ENCODE peak calls at places on chromosomes 4 and X, in four cellular contexts. M, O, P and L are unnamed samples.

GRCh38 chrX:29431895-29432294 is 783.5 kb upstream of the MAGEB2 start:
- DNase-seq in M (no peak), O (no peak), P (peak; percentile 41), L (no peak)

GRCh38 chr4:153628796-153629315 is 55.2 kb upstream of the TLR2 start:
- DNase-seq in M (no peak), O (no peak), P (no peak), L (no peak)

GRCh38 chr4:2932561-2932950 is 30.6 kb downstream of the NOP14 start:
- DNase-seq in M (no peak), O (no peak), P (no peak), L (no peak)

GRCh38 chr4:94957030-94957429 is 199.3 kb downstream of the BMPR1B start:
- DNase-seq in M (no peak), O (no peak), P (no peak), L (no peak)

GRCh38 chr4:113057891-113058290 is 8.4 kb downstream of the ANK2 start:
- DNase-seq in M (peak; percentile 51), O (no peak), P (peak; percentile 50), L (no peak)

GRCh38 chr4:151675366-151676060 is 85.3 kb downstream of the GATB start:
- DNase-seq in M (peak; percentile 57), O (no peak), P (peak; percentile 33), L (no peak)

GRCh38 chr4:65623509-65623908 is 46.8 kb downstream of the EPHA5 start:
- DNase-seq in M (peak; percentile 81), O (no peak), P (peak; percentile 40), L (peak; percentile 42)

GRCh38 chr4:53908661-53909078 is 155.7 kb downstream of the CHIC2 start:
- DNase-seq in M (peak; percentile 89), O (peak; percentile 84), P (peak; percentile 86), L (no peak)

GRCh38 chrX:27815209-27815608 is 7.4 kb downstream of the MAGEB10 start:
- DNase-seq in M (no peak), O (no peak), P (peak; percentile 39), L (no peak)

GRCh38 chrX:123869488-123869887 is 9.6 kb downstream of the XIAP start:
- DNase-seq in M (peak; percentile 46), O (no peak), P (peak; percentile 23), L (no peak)

GRCh38 chr4:95141376-95141775 is 383.6 kb downstream of the BMPR1B start:
- DNase-seq in M (peak; percentile 39), O (no peak), P (no peak), L (no peak)

GRCh38 chr4:96295143-96295763 is 455.4 kb downstream of the PDHA2 start:
- DNase-seq in M (no peak), O (no peak), P (no peak), L (no peak)

GRCh38 chr4:56937262-56937661 is 29.6 kb downstream of the REST start:
- DNase-seq in M (peak; percentile 79), O (no peak), P (peak; percentile 84), L (peak; percentile 89)

GRCh38 chrX:53186363-53186762 is 38.6 kb downstream of the KDM5C start:
- DNase-seq in M (peak; percentile 64), O (no peak), P (peak; percentile 96), L (no peak)

GRCh38 chrX:53184836-53185235 is 40.2 kb downstream of the KDM5C start:
- DNase-seq in M (peak; percentile 78), O (no peak), P (peak; percentile 51), L (no peak)

GRCh38 chrX:53193093-53193492 is 31.9 kb downstream of the KDM5C start:
- DNase-seq in M (no peak), O (no peak), P (no peak), L (no peak)

GRCh38 chrX:53190363-53190960 is 34.5 kb downstream of the KDM5C start:
- DNase-seq in M (peak; percentile 10), O (peak; percentile 61), P (no peak), L (no peak)

GRCh38 chrX:53188763-53189162 is 36.2 kb downstream of the KDM5C start:
- DNase-seq in M (peak; percentile 27), O (no peak), P (peak; percentile 60), L (no peak)
- H3K4me1 ChIP-seq in M (peaks cover 18% of the 10 kb centered on the region), O (no peaks in the 10 kb centered on the region), P (peaks cover 24% of the 10 kb centered on the region), L (peaks cover 19% of the 10 kb centered on the region)

GRCh38 chrX:14702145-14702544 is 170.7 kb downstream of the FANCB start:
- DNase-seq in M (no peak), O (no peak), P (no peak), L (peak; percentile 44)
- H3K4me1 ChIP-seq in M (no peaks in the 10 kb centered on the region), O (peaks cover 12% of the 10 kb centered on the region), P (no peaks in the 10 kb centered on the region), L (peaks cover 3% of the 10 kb centered on the region)

DNA sequence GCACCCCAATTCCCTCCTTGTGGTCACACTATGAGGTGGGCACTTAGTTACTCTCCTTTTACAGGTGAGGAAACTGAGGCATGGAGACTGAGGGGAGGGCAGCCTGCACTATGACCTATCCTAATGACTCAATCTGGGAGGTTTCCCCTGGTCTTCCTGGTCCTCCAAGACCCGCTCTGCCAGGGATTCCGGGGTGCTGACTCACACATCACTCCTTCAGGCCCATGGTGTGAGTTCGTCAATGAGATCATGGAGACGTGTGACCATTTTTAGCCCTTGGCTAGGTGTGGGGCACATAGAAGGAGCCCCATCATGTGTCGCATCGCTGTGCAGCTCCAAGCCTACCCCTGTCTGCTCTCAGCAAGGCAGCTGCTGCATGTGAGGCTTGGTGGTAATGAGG is 32.4 kb upstream of the BCOR start:
- DNase-seq in M (peak; percentile 79), O (no peak), P (peak; percentile 67), L (peak; percentile 93)
- H3K4me1 ChIP-seq in M (peaks cover 16% of the 10 kb centered on the region), O (no peaks in the 10 kb centered on the region), P (peaks cover 6% of the 10 kb centered on the region), L (peaks cover 13% of the 10 kb centered on the region)

GRCh38 chrX:130085551-130085986 is 24.7 kb downstream of the ELF4 start:
- DNase-seq in M (peak; percentile 16), O (no peak), P (no peak), L (peak; percentile 47)
- H3K4me1 ChIP-seq in M (peaks cover 21% of the 10 kb centered on the region), O (peaks cover 72% of the 10 kb centered on the region), P (no peaks in the 10 kb centered on the region), L (peaks cover 14% of the 10 kb centered on the region)

DNA sequence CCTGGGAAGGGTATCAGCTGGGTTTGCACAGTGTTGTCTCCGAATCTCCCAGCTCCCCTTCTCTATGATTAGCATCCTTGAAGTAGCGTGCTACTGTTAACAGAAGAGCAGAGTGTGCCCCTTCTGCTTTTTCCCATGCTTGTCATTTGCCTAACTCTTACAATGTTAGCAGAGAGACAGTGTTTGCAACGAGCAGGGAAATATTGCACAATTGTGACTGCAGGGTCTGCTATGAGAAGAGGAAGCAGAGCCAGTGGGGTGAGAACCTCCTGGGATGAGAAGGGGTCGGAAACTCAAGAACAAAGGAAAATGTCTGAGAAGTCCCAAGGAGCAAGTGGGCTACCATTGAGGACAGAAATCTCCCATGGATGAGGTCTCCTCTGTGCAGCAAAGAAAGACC is 7.8 kb upstream of the CHRNA9 start:
- DNase-seq in M (no peak), O (peak; percentile 89), P (no peak), L (no peak)
- H3K4me1 ChIP-seq in M (no peaks in the 10 kb centered on the region), O (peaks cover 41% of the 10 kb centered on the region), P (no peaks in the 10 kb centered on the region), L (peaks cover under 1% of the 10 kb centered on the region)